ENCODE peak calls at places on chromosomes 1 and 21, in six cellular contexts. G is GM12892, P is suprapubic skin, D is spleen, A is H1, F is K562. V is an unnamed sample.
A peak's percentile ranks its signal among the peaks of the same experiment; 100 is the strongest.

GRCh38 chr1:85550784-85551516 is 29.6 kb upstream of the CCN1 start:
- DNase-seq in D (no peak), F (no peak), P (no peak), G (no peak), A (no peak), V (no peak)

GRCh38 chr1:203521071-203521794 is 27.3 kb downstream of the OPTC start:
- DNase-seq in G (no peak), A (no peak), F (no peak), P (no peak), D (no peak), V (no peak)

GRCh38 chr1:154749078-154749760 is 120.9 kb downstream of the KCNN3 start:
- DNase-seq in F (peak; percentile 25), G (no peak), A (no peak), P (no peak), D (no peak), V (peak; percentile 59)

GRCh38 chr1:167430849-167431242 is 87.5 kb downstream of the CD247 start:
- DNase-seq in F (no peak), P (no peak), A (no peak), G (no peak), D (no peak), V (no peak)

GRCh38 chr1:46466477-46467182 is 23.0 kb upstream of the DMBX1 start:
- DNase-seq in D (no peak), P (no peak), G (no peak), F (peak; percentile 58), A (no peak), V (no peak)

GRCh38 chr1:156540955-156541354 is 31.4 kb downstream of the IQGAP3 start:
- DNase-seq in G (no peak), A (no peak), D (no peak), F (no peak), P (no peak), V (no peak)

GRCh38 chr1:83910461-83910860 is 88.5 kb downstream of the TTLL7 start:
- DNase-seq in D (no peak), F (no peak), A (no peak), G (no peak), P (no peak), V (no peak)

GRCh38 chr1:18705811-18706210 is 75.2 kb downstream of the PAX7 start:
- DNase-seq in P (no peak), F (no peak), A (no peak), G (no peak), D (no peak), V (no peak)

GRCh38 chr1:45340816-45341215 is 576 bp upstream of the MUTYH start:
- DNase-seq in G (no peak), A (no peak), D (no peak), P (no peak), F (peak; percentile 68), V (no peak)

GRCh38 chr1:16628361-16629111 is 15.2 kb upstream of the NBPF1 start:
- DNase-seq in P (no peak), D (peak; percentile 83), A (no peak), G (no peak), F (peak; percentile 47), V (no peak)

DNA sequence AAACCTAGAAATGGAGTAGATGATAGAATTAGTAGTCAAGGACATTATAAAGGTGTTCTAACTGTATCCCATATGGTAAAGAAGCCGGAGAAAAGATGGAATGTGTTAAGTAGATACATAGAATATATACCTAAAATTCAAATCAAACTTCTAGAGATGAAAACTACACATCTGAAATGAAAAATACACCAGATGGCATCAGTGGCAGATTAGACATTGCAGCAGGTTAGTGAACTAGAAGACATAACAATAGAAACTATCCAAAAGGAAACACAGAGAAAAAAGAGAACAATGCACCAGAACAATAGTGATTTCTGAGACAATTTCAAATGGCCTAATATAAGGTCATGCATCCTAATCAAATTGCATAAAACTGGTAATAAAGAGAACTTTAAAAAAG is 26.9 kb downstream of the ZBTB21 start:
- DNase-seq in F (no peak), D (no peak), P (no peak), A (no peak), G (no peak), V (no peak)
- TF ChIP-seq POLR2AphosphoS5 in F (no peak), D (no peak), P (no peak), A (no peak), G (no peak), V (no peak)

GRCh38 chr1:8202182-8202905 is 115.6 kb upstream of the SLC45A1 start:
- DNase-seq in A (no peak), P (no peak), F (peak; percentile 45), G (no peak), D (peak; percentile 41), V (peak; percentile 77)

GRCh38 chr1:8203551-8203950 is 114.4 kb upstream of the SLC45A1 start:
- DNase-seq in D (peak; percentile 31), F (no peak), G (no peak), P (no peak), A (no peak), V (no peak)

GRCh38 chr1:8200317-8201115 is 117.4 kb upstream of the SLC45A1 start:
- DNase-seq in G (no peak), A (no peak), D (peak; percentile 29), F (no peak), P (no peak), V (no peak)

GRCh38 chr1:8203056-8203455 is 114.9 kb upstream of the SLC45A1 start:
- DNase-seq in D (peak; percentile 39), G (no peak), A (no peak), F (no peak), P (no peak), V (no peak)

GRCh38 chr1:8201331-8201861 is 116.5 kb upstream of the SLC45A1 start:
- DNase-seq in G (no peak), P (no peak), F (no peak), D (peak; percentile 35), A (no peak), V (no peak)
- TF ChIP-seq POLR2AphosphoS5 in G (no peak), P (no peak), F (no peak), D (no peak), A (no peak), V (peak; percentile 63)

DNA sequence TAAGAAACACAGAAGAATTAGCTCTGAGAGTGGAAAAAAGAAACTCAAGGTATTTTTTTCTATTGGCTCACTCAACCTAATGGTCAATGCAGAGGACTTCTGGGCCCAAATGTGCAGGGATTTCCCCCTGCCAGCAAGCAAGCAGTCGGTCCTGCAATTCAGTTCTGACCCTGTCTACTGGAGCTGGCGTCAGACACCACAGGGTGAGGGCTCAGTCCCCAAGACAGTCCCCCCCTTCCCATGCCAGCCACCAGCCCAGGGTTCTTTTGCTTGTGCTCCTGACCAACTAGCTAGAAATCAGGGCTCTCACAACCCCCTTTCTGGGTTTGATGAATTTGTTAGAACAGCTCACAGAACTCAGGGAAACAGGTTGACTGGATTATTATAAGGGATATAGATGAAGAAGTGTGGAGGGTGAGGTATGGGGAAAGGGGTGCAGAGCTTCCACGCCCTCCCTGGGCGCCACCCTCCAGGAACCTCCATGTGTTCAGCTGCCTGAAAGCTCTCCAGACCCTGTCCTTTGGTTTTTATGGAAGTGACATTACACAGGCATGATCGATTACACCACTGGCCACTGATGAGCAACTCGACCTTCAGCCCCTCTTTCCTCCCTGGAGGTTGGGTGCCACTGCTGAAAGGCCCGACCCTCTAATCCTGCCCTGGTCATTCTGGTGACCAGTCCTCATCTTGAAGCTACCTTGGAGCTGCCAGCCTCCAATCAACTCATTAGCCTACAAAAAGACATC is 22.5 kb upstream of the PWP2 start:
- DNase-seq in G (no peak), F (no peak), A (no peak), D (no peak), P (peak; percentile 67), V (no peak)
- TF ChIP-seq POLR2AphosphoS5 in G (no peak), F (no peak), A (no peak), D (no peak), P (no peak), V (no peak)

GRCh38 chr1:151402764-151403163 is 3.4 kb downstream of the PSMB4 start:
- DNase-seq in A (no peak), F (no peak), G (no peak), P (no peak), D (no peak), V (no peak)
- TF ChIP-seq POLR2AphosphoS5 in A (peak; percentile 39), F (peak; percentile 73), G (no peak), P (no peak), D (no peak), V (peak; percentile 43)

GRCh38 chr1:9466780-9467755 is 72.2 kb upstream of the SLC25A33 start:
- DNase-seq in P (no peak), G (no peak), D (no peak), A (no peak), F (no peak), V (no peak)
- TF ChIP-seq POLR2AphosphoS5 in P (no peak), G (no peak), D (no peak), A (no peak), F (no peak), V (no peak)

V was measured in HCT116.